ENCODE peak calls at places on chromosomes 11 and 22, in seven cellular contexts. One of them, this sample, is unnamed.

GRCh38 chr11:128502736-128503135 is 84.6 kb downstream of the ETS1 start:
- DNase-seq in right cardiac atrium: no peak
- DNase-seq in vagina: no peak
- DNase-seq in A673: no peak
- DNase-seq in naive thymus-derived CD4-positive, alpha-beta T cell: no peak
- DNase-seq in body of pancreas: no peak
- DNase-seq in uterus: no peak
- DNase-seq in this sample: no peak

GRCh38 chr11:113345978-113346377 is 31.6 kb downstream of the TTC12 start:
- DNase-seq in vagina: no peak
- DNase-seq in uterus: no peak
- DNase-seq in naive thymus-derived CD4-positive, alpha-beta T cell: no peak
- DNase-seq in body of pancreas: no peak
- DNase-seq in A673: no peak
- DNase-seq in right cardiac atrium: no peak
- DNase-seq in this sample: no peak

GRCh38 chr11:94705419-94705818 is 62.7 kb upstream of the AMOTL1 start:
- DNase-seq in A673: no peak
- DNase-seq in uterus: no peak
- DNase-seq in body of pancreas: peak
- DNase-seq in right cardiac atrium: no peak
- DNase-seq in vagina: no peak
- DNase-seq in naive thymus-derived CD4-positive, alpha-beta T cell: no peak
- DNase-seq in this sample: no peak

GRCh38 chr22:40951795-40952602 is 821 bp downstream of the RBX1 start:
- DNase-seq in uterus: no peak
- DNase-seq in A673: peak
- DNase-seq in right cardiac atrium: no peak
- DNase-seq in body of pancreas: no peak
- DNase-seq in vagina: no peak
- DNase-seq in naive thymus-derived CD4-positive, alpha-beta T cell: no peak
- DNase-seq in this sample: no peak

GRCh38 chr11:113035708-113036107 is 74.5 kb downstream of the NCAM1 start:
- DNase-seq in uterus: no peak
- DNase-seq in vagina: no peak
- DNase-seq in body of pancreas: no peak
- DNase-seq in A673: no peak
- DNase-seq in naive thymus-derived CD4-positive, alpha-beta T cell: no peak
- DNase-seq in right cardiac atrium: no peak
- DNase-seq in this sample: no peak

GRCh38 chr11:124732230-124732629 is 7.5 kb upstream of the NRGN start:
- DNase-seq in uterus: no peak
- DNase-seq in naive thymus-derived CD4-positive, alpha-beta T cell: no peak
- DNase-seq in right cardiac atrium: peak
- DNase-seq in vagina: no peak
- DNase-seq in body of pancreas: no peak
- DNase-seq in A673: no peak
- DNase-seq in this sample: no peak

GRCh38 chr22:35835267-35835997 is 117.8 kb downstream of the APOL5 start:
- DNase-seq in A673: no peak
- DNase-seq in vagina: no peak
- DNase-seq in naive thymus-derived CD4-positive, alpha-beta T cell: no peak
- DNase-seq in body of pancreas: no peak
- DNase-seq in right cardiac atrium: no peak
- DNase-seq in uterus: no peak
- DNase-seq in this sample: no peak

GRCh38 chr11:23284626-23285025 is 424.4 kb upstream of the CCDC179 start:
- DNase-seq in A673: no peak
- DNase-seq in uterus: no peak
- DNase-seq in right cardiac atrium: no peak
- DNase-seq in vagina: no peak
- DNase-seq in naive thymus-derived CD4-positive, alpha-beta T cell: no peak
- DNase-seq in body of pancreas: no peak
- DNase-seq in this sample: no peak

GRCh38 chr11:73257342-73258103 is 14.6 kb upstream of the P2RY6 start:
- DNase-seq in body of pancreas: no peak
- DNase-seq in right cardiac atrium: peak
- DNase-seq in uterus: no peak
- DNase-seq in vagina: no peak
- DNase-seq in A673: no peak
- DNase-seq in naive thymus-derived CD4-positive, alpha-beta T cell: no peak
- DNase-seq in this sample: peak

GRCh38 chr22:48632641-48633246 is 1194.9 kb downstream of the BRD1 start:
- DNase-seq in A673: no peak
- DNase-seq in right cardiac atrium: no peak
- DNase-seq in body of pancreas: no peak
- DNase-seq in uterus: no peak
- DNase-seq in naive thymus-derived CD4-positive, alpha-beta T cell: no peak
- DNase-seq in vagina: no peak
- DNase-seq in this sample: no peak

GRCh38 chr22:19607198-19608113 is 83.2 kb upstream of the CLDN5 start:
- DNase-seq in right cardiac atrium: no peak
- DNase-seq in body of pancreas: peak
- DNase-seq in vagina: no peak
- DNase-seq in naive thymus-derived CD4-positive, alpha-beta T cell: peak
- DNase-seq in A673: no peak
- DNase-seq in uterus: no peak
- DNase-seq in this sample: no peak

GRCh38 chr11:10301656-10302293 is 3.1 kb upstream of the ADM start:
- DNase-seq in uterus: no peak
- DNase-seq in naive thymus-derived CD4-positive, alpha-beta T cell: no peak
- DNase-seq in A673: no peak
- DNase-seq in body of pancreas: no peak
- DNase-seq in right cardiac atrium: no peak
- DNase-seq in vagina: no peak
- DNase-seq in this sample: no peak
- H3K4me3 ChIP-seq in uterus: peak
- H3K4me3 ChIP-seq in naive thymus-derived CD4-positive, alpha-beta T cell: peak
- H3K4me3 ChIP-seq in A673: peak
- H3K4me3 ChIP-seq in body of pancreas: peak
- H3K4me3 ChIP-seq in right cardiac atrium: no peak
- H3K4me3 ChIP-seq in vagina: no peak
- H3K4me3 ChIP-seq in this sample: peak

GRCh38 chr11:35928688-35929087 is 15.2 kb upstream of the LDLRAD3 start:
- DNase-seq in vagina: no peak
- DNase-seq in uterus: no peak
- DNase-seq in right cardiac atrium: no peak
- DNase-seq in A673: no peak
- DNase-seq in naive thymus-derived CD4-positive, alpha-beta T cell: no peak
- DNase-seq in body of pancreas: no peak
- DNase-seq in this sample: no peak

GRCh38 chr11:35923452-35923851 is 20.4 kb upstream of the LDLRAD3 start:
- DNase-seq in vagina: no peak
- DNase-seq in A673: no peak
- DNase-seq in body of pancreas: no peak
- DNase-seq in right cardiac atrium: no peak
- DNase-seq in uterus: no peak
- DNase-seq in naive thymus-derived CD4-positive, alpha-beta T cell: no peak
- DNase-seq in this sample: no peak

GRCh38 chr11:35927067-35927466 is 16.8 kb upstream of the LDLRAD3 start:
- DNase-seq in A673: peak
- DNase-seq in naive thymus-derived CD4-positive, alpha-beta T cell: no peak
- DNase-seq in vagina: no peak
- DNase-seq in body of pancreas: no peak
- DNase-seq in uterus: no peak
- DNase-seq in right cardiac atrium: no peak
- DNase-seq in this sample: no peak

GRCh38 chr11:35930466-35930865 is 13.4 kb upstream of the LDLRAD3 start:
- DNase-seq in vagina: no peak
- DNase-seq in uterus: no peak
- DNase-seq in A673: no peak
- DNase-seq in body of pancreas: no peak
- DNase-seq in right cardiac atrium: no peak
- DNase-seq in naive thymus-derived CD4-positive, alpha-beta T cell: no peak
- DNase-seq in this sample: no peak

GRCh38 chr11:35927730-35928129 is 16.1 kb upstream of the LDLRAD3 start:
- DNase-seq in right cardiac atrium: peak
- DNase-seq in uterus: peak
- DNase-seq in body of pancreas: peak
- DNase-seq in naive thymus-derived CD4-positive, alpha-beta T cell: no peak
- DNase-seq in vagina: peak
- DNase-seq in A673: peak
- DNase-seq in this sample: peak
- H3K4me3 ChIP-seq in right cardiac atrium: no peak
- H3K4me3 ChIP-seq in uterus: no peak
- H3K4me3 ChIP-seq in body of pancreas: no peak
- H3K4me3 ChIP-seq in naive thymus-derived CD4-positive, alpha-beta T cell: no peak
- H3K4me3 ChIP-seq in vagina: no peak
- H3K4me3 ChIP-seq in A673: peak
- H3K4me3 ChIP-seq in this sample: no peak

DNA sequence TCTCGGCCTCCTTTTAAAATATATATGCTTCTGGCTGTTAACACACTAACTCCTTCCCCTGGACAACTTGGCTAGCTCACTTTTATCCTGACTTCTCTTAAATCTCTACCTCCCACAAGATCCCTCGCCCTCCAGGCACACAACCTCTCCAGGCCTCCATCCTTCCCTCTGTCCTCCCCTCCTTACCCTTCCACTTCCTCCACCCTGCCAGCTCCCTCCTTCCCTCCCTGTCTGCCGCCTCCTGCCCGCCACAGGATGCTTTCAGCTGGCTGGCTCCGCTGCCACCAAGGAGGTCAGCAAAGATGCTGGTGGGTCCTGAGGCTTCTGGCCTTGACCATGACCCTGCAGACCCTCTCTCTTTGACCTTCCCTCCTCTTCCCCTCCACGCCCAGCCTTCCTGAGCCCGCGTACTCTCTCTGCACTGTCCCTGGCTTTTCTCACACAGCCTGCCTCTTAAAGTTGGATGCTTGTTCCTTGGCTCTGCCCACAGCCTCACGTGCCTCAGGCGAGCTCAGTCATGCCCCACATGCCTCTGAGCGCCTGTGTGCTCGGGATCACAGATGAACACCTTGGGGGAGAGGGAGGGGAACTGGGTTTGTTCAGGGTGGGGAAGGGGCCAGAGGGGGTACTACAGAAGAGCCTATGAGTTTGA is 6.7 kb downstream of the NFAM1 start:
- DNase-seq in naive thymus-derived CD4-positive, alpha-beta T cell: no peak
- DNase-seq in uterus: no peak
- DNase-seq in A673: no peak
- DNase-seq in right cardiac atrium: no peak
- DNase-seq in vagina: no peak
- DNase-seq in body of pancreas: no peak
- DNase-seq in this sample: no peak
- H3K4me3 ChIP-seq in naive thymus-derived CD4-positive, alpha-beta T cell: no peak
- H3K4me3 ChIP-seq in uterus: no peak
- H3K4me3 ChIP-seq in A673: no peak
- H3K4me3 ChIP-seq in right cardiac atrium: no peak
- H3K4me3 ChIP-seq in vagina: no peak
- H3K4me3 ChIP-seq in body of pancreas: no peak
- H3K4me3 ChIP-seq in this sample: no peak

GRCh38 chr22:29914991-29915390 is 32.0 kb downstream of the MTMR3 start:
- DNase-seq in uterus: no peak
- DNase-seq in A673: no peak
- DNase-seq in naive thymus-derived CD4-positive, alpha-beta T cell: no peak
- DNase-seq in body of pancreas: no peak
- DNase-seq in right cardiac atrium: no peak
- DNase-seq in vagina: no peak
- DNase-seq in this sample: no peak
- H3K4me3 ChIP-seq in uterus: no peak
- H3K4me3 ChIP-seq in A673: no peak
- H3K4me3 ChIP-seq in naive thymus-derived CD4-positive, alpha-beta T cell: no peak
- H3K4me3 ChIP-seq in body of pancreas: no peak
- H3K4me3 ChIP-seq in right cardiac atrium: no peak
- H3K4me3 ChIP-seq in vagina: no peak
- H3K4me3 ChIP-seq in this sample: no peak

DNA sequence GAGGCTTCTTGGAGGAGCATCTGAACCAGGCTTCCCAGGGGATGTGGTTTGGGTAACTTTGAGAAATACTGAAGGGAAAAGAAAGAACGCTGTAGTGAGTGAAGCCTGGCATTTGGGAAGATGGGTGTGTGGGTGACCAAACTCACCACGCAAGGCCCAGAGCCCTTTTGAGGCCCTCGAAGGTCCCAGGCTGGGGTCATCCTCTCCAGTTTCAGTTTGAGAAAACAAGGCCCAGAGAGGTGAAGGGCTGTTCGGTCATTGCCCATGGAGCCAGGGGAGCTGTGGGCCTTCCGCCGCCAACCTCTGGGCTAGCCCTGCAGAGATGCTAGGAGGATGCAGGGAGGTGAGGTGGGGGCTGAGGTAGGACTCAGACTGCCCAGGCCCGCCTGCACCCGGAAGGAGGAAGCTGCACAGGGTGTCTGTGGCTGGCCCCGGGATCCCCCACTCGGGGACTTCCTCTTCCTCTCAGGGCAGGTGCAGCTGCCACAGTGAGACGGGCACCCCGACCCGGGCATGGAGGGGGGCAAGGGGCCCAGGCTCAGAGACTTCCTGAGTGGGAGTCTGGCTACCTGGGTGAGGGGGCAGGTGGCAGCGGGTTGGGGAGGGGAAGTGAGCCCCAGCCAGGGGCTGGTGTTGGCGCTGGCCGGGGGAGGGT is at the start of gene CCDC88B:
- DNase-seq in right cardiac atrium: no peak
- DNase-seq in body of pancreas: no peak
- DNase-seq in naive thymus-derived CD4-positive, alpha-beta T cell: peak
- DNase-seq in vagina: no peak
- DNase-seq in uterus: no peak
- DNase-seq in A673: no peak
- DNase-seq in this sample: no peak
- H3K4me3 ChIP-seq in right cardiac atrium: no peak
- H3K4me3 ChIP-seq in body of pancreas: no peak
- H3K4me3 ChIP-seq in naive thymus-derived CD4-positive, alpha-beta T cell: peak
- H3K4me3 ChIP-seq in vagina: no peak
- H3K4me3 ChIP-seq in uterus: no peak
- H3K4me3 ChIP-seq in A673: no peak
- H3K4me3 ChIP-seq in this sample: no peak

DNA sequence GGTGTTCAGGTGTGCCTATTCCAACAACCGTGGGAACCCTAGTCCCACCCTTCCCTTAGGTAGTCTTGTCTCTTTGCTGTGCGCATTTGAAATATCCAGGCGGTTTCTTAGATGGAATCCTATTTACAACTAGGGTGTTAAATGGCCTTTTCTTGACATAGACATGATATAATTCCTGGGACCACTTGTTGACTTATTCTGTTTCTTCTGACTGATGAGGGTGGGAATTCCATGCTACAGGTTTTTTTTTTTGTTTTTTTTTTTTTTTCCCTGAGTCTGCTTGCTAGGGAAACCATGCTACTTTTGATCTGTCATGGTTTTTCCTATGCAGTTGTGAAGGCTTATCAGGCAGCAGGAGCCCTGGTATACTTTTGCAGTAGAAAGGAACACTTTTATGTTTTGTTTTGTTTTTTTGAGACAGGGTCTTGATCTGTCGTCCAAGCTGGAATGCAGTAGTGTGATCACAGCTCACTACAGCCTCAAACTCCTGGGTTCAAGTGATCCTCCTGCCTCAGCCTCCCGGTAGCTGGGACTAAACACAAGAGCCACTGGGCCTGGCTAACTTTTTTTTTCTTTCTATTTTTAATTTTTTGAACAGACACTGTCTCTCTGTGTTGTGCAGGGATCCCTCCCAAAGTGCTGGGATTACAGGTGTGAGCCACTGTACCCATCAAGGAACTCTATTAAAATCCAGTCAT is 1.5 kb downstream of the STIM1 start:
- DNase-seq in vagina: no peak
- DNase-seq in A673: no peak
- DNase-seq in uterus: no peak
- DNase-seq in body of pancreas: no peak
- DNase-seq in naive thymus-derived CD4-positive, alpha-beta T cell: no peak
- DNase-seq in right cardiac atrium: no peak
- DNase-seq in this sample: no peak
- H3K4me3 ChIP-seq in vagina: peak
- H3K4me3 ChIP-seq in A673: peak
- H3K4me3 ChIP-seq in uterus: peak
- H3K4me3 ChIP-seq in body of pancreas: no peak
- H3K4me3 ChIP-seq in naive thymus-derived CD4-positive, alpha-beta T cell: peak
- H3K4me3 ChIP-seq in right cardiac atrium: peak
- H3K4me3 ChIP-seq in this sample: peak

This sample was measured in kidney epithelial cell.